ENCODE peak calls at places on chromosome 20, in four cellular contexts. Z is effector CD4-positive, alpha-beta T cell; O is Peyer's patch; R is H9. W is an unnamed sample.

GRCh38 chr20:47358672-47359532 is 2.4 kb upstream of the ZMYND8 start:
- DNase-seq in Z (no peak), O (peak), R (peak), W (peak)

GRCh38 chr20:3275064-3275935 is 36.3 kb upstream of the SLC4A11 start:
- DNase-seq in Z (no peak), O (no peak), R (no peak), W (no peak)

GRCh38 chr20:63696311-63696627 is 183 bp upstream of the TNFRSF6B start:
- DNase-seq in Z (no peak), O (no peak), R (peak), W (peak)

GRCh38 chr20:5606347-5606746 is 143.9 kb upstream of the SHLD1 start:
- DNase-seq in Z (no peak), O (no peak), R (no peak), W (no peak)

GRCh38 chr20:17940447-17940971 is 28.1 kb downstream of the SNX5 start:
- DNase-seq in Z (no peak), O (no peak), R (peak), W (peak)

GRCh38 chr20:22921595-22922421 is 113.3 kb upstream of the SSTR4 start:
- DNase-seq in Z (no peak), O (no peak), R (no peak), W (no peak)

GRCh38 chr20:57941572-57942381 is 232.0 kb upstream of the PMEPA1 start:
- DNase-seq in Z (no peak), O (no peak), R (no peak), W (no peak)

GRCh38 chr20:40286991-40287531 is 402.0 kb downstream of the MAFB start:
- DNase-seq in Z (no peak), O (no peak), R (no peak), W (no peak)

GRCh38 chr20:2694519-2694918 is 1.9 kb downstream of the EBF4 start:
- DNase-seq in Z (no peak), O (no peak), R (no peak), W (peak)

GRCh38 chr20:11901127-11901526 is 16.6 kb upstream of the BTBD3 start:
- DNase-seq in Z (no peak), O (no peak), R (no peak), W (no peak)

GRCh38 chr20:6698056-6698455 is 69.4 kb upstream of the BMP2 start:
- DNase-seq in Z (no peak), O (no peak), R (peak), W (peak)

GRCh38 chr20:64107736-64108457 is 532 bp upstream of the NPBWR2 start:
- DNase-seq in Z (no peak), O (peak), R (no peak), W (peak)

GRCh38 chr20:50460608-50461268 is 49.4 kb upstream of the PTPN1 start:
- DNase-seq in Z (peak), O (peak), R (peak), W (peak)

GRCh38 chr20:9565910-9566550 is 51.6 kb downstream of the LAMP5 start:
- DNase-seq in Z (no peak), O (no peak), R (no peak), W (no peak)

GRCh38 chr20:4444404-4444803 is 277.3 kb upstream of the PRND start:
- DNase-seq in Z (no peak), O (no peak), R (no peak), W (no peak)

GRCh38 chr20:25000268-25000801 is 7.8 kb upstream of the APMAP start:
- DNase-seq in Z (no peak), O (peak), R (peak), W (peak)

GRCh38 chr20:45011108-45011526 is 44.8 kb downstream of the STK4 start:
- DNase-seq in Z (peak), O (peak), R (peak), W (peak)

GRCh38 chr20:34585019-34585418 is 26.5 kb downstream of the MAP1LC3A start:
- DNase-seq in Z (no peak), O (no peak), R (no peak), W (no peak)

GRCh38 chr20:18465536-18466200 is 1.2 kb downstream of the DZANK1 start:
- DNase-seq in Z (no peak), O (no peak), R (no peak), W (no peak)

GRCh38 chr20:16713056-16713455 is 16.8 kb upstream of the SNRPB2 start:
- DNase-seq in Z (no peak), O (no peak), R (no peak), W (no peak)

W was measured in endodermal cell.